ENCODE peak calls at places on chromosomes 5 and 9, in seven cellular contexts. One of them, this sample, is unnamed.

GRCh38 chr9:32672478-32672877 is 37.0 kb upstream of the TAF1L start:
- DNase-seq in effector memory CD4-positive, alpha-beta T cell: no peak
- DNase-seq in kidney: no peak
- DNase-seq in A549: peak; percentile 67
- DNase-seq in body of pancreas: no peak
- DNase-seq in H9: no peak
- DNase-seq in upper lobe of right lung: no peak
- DNase-seq in this sample: no peak

GRCh38 chr5:138459311-138459710 is 6.0 kb upstream of the EGR1 start:
- DNase-seq in effector memory CD4-positive, alpha-beta T cell: peak; percentile 74
- DNase-seq in kidney: no peak
- DNase-seq in A549: no peak
- DNase-seq in body of pancreas: no peak
- DNase-seq in H9: no peak
- DNase-seq in upper lobe of right lung: peak; percentile 68
- DNase-seq in this sample: no peak

GRCh38 chr5:1827410-1828397 is 26.5 kb downstream of the NDUFS6 start:
- DNase-seq in effector memory CD4-positive, alpha-beta T cell: peak; percentile 5
- DNase-seq in kidney: no peak
- DNase-seq in A549: no peak
- DNase-seq in body of pancreas: peak; percentile 56
- DNase-seq in H9: peak; percentile 70
- DNase-seq in upper lobe of right lung: peak; percentile 37
- DNase-seq in this sample: no peak

GRCh38 chr5:122972877-122973276 is 63.6 kb downstream of the PPIC start:
- DNase-seq in effector memory CD4-positive, alpha-beta T cell: no peak
- DNase-seq in kidney: no peak
- DNase-seq in A549: no peak
- DNase-seq in body of pancreas: no peak
- DNase-seq in H9: no peak
- DNase-seq in upper lobe of right lung: no peak
- DNase-seq in this sample: no peak

GRCh38 chr5:175823731-175824525 is 47.5 kb upstream of the CPLX2 start:
- DNase-seq in effector memory CD4-positive, alpha-beta T cell: no peak
- DNase-seq in kidney: peak; percentile 10
- DNase-seq in A549: no peak
- DNase-seq in body of pancreas: no peak
- DNase-seq in H9: peak; percentile 70
- DNase-seq in upper lobe of right lung: no peak
- DNase-seq in this sample: no peak

GRCh38 chr9:95336281-95336680 is 18.8 kb upstream of the FANCC start:
- DNase-seq in effector memory CD4-positive, alpha-beta T cell: no peak
- DNase-seq in kidney: no peak
- DNase-seq in A549: no peak
- DNase-seq in body of pancreas: peak; percentile 46
- DNase-seq in H9: peak; percentile 55
- DNase-seq in upper lobe of right lung: no peak
- DNase-seq in this sample: no peak

GRCh38 chr5:130651440-130651839 is 513.6 kb downstream of the HINT1 start:
- DNase-seq in effector memory CD4-positive, alpha-beta T cell: no peak
- DNase-seq in kidney: no peak
- DNase-seq in A549: no peak
- DNase-seq in body of pancreas: no peak
- DNase-seq in H9: peak; percentile 36
- DNase-seq in upper lobe of right lung: no peak
- DNase-seq in this sample: no peak

GRCh38 chr5:72848474-72849428 is 32.3 kb downstream of the TNPO1 start:
- DNase-seq in effector memory CD4-positive, alpha-beta T cell: peak; percentile 31
- DNase-seq in kidney: peak; percentile 85
- DNase-seq in A549: peak; percentile 30
- DNase-seq in body of pancreas: peak; percentile 67
- DNase-seq in H9: no peak
- DNase-seq in upper lobe of right lung: peak; percentile 83
- DNase-seq in this sample: peak; percentile 68

GRCh38 chr9:120187758-120188157 is 392.2 kb downstream of the CDK5RAP2 start:
- DNase-seq in effector memory CD4-positive, alpha-beta T cell: no peak
- DNase-seq in kidney: no peak
- DNase-seq in A549: no peak
- DNase-seq in body of pancreas: no peak
- DNase-seq in H9: peak; percentile 19
- DNase-seq in upper lobe of right lung: no peak
- DNase-seq in this sample: no peak

GRCh38 chr5:144778546-144778945 is 607.9 kb downstream of the KCTD16 start:
- DNase-seq in effector memory CD4-positive, alpha-beta T cell: no peak
- DNase-seq in kidney: no peak
- DNase-seq in A549: no peak
- DNase-seq in body of pancreas: no peak
- DNase-seq in H9: no peak
- DNase-seq in upper lobe of right lung: no peak
- DNase-seq in this sample: no peak

GRCh38 chr5:113900831-113901230 is 387.3 kb downstream of the YTHDC2 start:
- DNase-seq in effector memory CD4-positive, alpha-beta T cell: no peak
- DNase-seq in kidney: no peak
- DNase-seq in A549: no peak
- DNase-seq in body of pancreas: no peak
- DNase-seq in H9: no peak
- DNase-seq in upper lobe of right lung: no peak
- DNase-seq in this sample: no peak

GRCh38 chr5:72441861-72442540 is 65.2 kb downstream of the ZNF366 start:
- DNase-seq in effector memory CD4-positive, alpha-beta T cell: no peak
- DNase-seq in kidney: no peak
- DNase-seq in A549: peak; percentile 34
- DNase-seq in body of pancreas: no peak
- DNase-seq in H9: no peak
- DNase-seq in upper lobe of right lung: no peak
- DNase-seq in this sample: no peak

GRCh38 chr9:68817079-68817875 is 112.2 kb downstream of the PIP5K1B start:
- DNase-seq in effector memory CD4-positive, alpha-beta T cell: no peak
- DNase-seq in kidney: no peak
- DNase-seq in A549: no peak
- DNase-seq in body of pancreas: no peak
- DNase-seq in H9: no peak
- DNase-seq in upper lobe of right lung: no peak
- DNase-seq in this sample: no peak

GRCh38 chr9:90459321-90459720 is 183.3 kb downstream of the DIRAS2 start:
- DNase-seq in effector memory CD4-positive, alpha-beta T cell: no peak
- DNase-seq in kidney: no peak
- DNase-seq in A549: no peak
- DNase-seq in body of pancreas: no peak
- DNase-seq in H9: no peak
- DNase-seq in upper lobe of right lung: no peak
- DNase-seq in this sample: no peak

GRCh38 chr9:82912639-82913038 is 150.3 kb downstream of the RASEF start:
- DNase-seq in effector memory CD4-positive, alpha-beta T cell: no peak
- DNase-seq in kidney: no peak
- DNase-seq in A549: no peak
- DNase-seq in body of pancreas: no peak
- DNase-seq in H9: no peak
- DNase-seq in upper lobe of right lung: no peak
- DNase-seq in this sample: no peak

GRCh38 chr5:126998201-126998631 is 32.1 kb downstream of the MARCHF3 start:
- DNase-seq in effector memory CD4-positive, alpha-beta T cell: no peak
- DNase-seq in kidney: no peak
- DNase-seq in A549: no peak
- DNase-seq in body of pancreas: peak; percentile 46
- DNase-seq in H9: no peak
- DNase-seq in upper lobe of right lung: no peak
- DNase-seq in this sample: no peak

GRCh38 chr9:5481744-5482027 is 28.6 kb upstream of the PDCD1LG2 start:
- DNase-seq in effector memory CD4-positive, alpha-beta T cell: no peak
- DNase-seq in kidney: no peak
- DNase-seq in A549: no peak
- DNase-seq in body of pancreas: no peak
- DNase-seq in H9: no peak
- DNase-seq in upper lobe of right lung: no peak
- DNase-seq in this sample: no peak

GRCh38 chr5:101662263-101662662 is 633.8 kb downstream of the SLCO4C1 start:
- DNase-seq in effector memory CD4-positive, alpha-beta T cell: no peak
- DNase-seq in kidney: no peak
- DNase-seq in A549: no peak
- DNase-seq in body of pancreas: no peak
- DNase-seq in H9: no peak
- DNase-seq in upper lobe of right lung: no peak
- DNase-seq in this sample: no peak

GRCh38 chr9:116555556-116556180 is 131.4 kb upstream of the TRIM32 start:
- DNase-seq in effector memory CD4-positive, alpha-beta T cell: no peak
- DNase-seq in kidney: no peak
- DNase-seq in A549: no peak
- DNase-seq in body of pancreas: no peak
- DNase-seq in H9: no peak
- DNase-seq in upper lobe of right lung: no peak
- DNase-seq in this sample: no peak

GRCh38 chr9:108467653-108468324 is 388.0 kb downstream of the ACTL7B start:
- DNase-seq in effector memory CD4-positive, alpha-beta T cell: no peak
- DNase-seq in kidney: no peak
- DNase-seq in A549: no peak
- DNase-seq in body of pancreas: peak; percentile 14
- DNase-seq in H9: no peak
- DNase-seq in upper lobe of right lung: no peak
- DNase-seq in this sample: no peak

GRCh38 chr5:121793791-121794190 is 57.9 kb upstream of the FTMT start:
- DNase-seq in effector memory CD4-positive, alpha-beta T cell: no peak
- DNase-seq in kidney: no peak
- DNase-seq in A549: no peak
- DNase-seq in body of pancreas: no peak
- DNase-seq in H9: no peak
- DNase-seq in upper lobe of right lung: no peak
- DNase-seq in this sample: no peak

DNA sequence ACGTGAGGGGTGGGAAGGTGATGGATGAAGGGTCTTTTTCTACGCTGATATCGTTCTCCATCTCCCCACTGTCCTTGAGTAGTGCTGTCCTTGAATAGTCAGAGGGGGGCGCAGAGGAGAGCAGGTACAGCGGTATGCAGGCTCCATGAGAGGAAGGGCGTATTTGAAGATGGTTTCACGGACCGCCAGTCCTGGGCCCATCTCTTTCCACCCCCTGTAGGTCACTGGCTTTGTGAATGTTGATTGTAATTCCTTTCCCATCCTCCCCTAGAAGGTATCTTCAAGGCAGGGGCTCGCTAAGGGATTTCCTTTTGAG is 40.8 kb upstream of the DAB2IP start:
- DNase-seq in effector memory CD4-positive, alpha-beta T cell: no peak
- DNase-seq in kidney: no peak
- DNase-seq in A549: no peak
- DNase-seq in body of pancreas: no peak
- DNase-seq in H9: peak; percentile 51
- DNase-seq in upper lobe of right lung: no peak
- DNase-seq in this sample: no peak
- H3K4me1 ChIP-seq in effector memory CD4-positive, alpha-beta T cell: no peaks in the 10 kb centered on the region
- H3K4me1 ChIP-seq in kidney: peaks cover 24% of the 10 kb centered on the region
- H3K4me1 ChIP-seq in A549: peaks cover 41% of the 10 kb centered on the region
- H3K4me1 ChIP-seq in body of pancreas: peaks cover 36% of the 10 kb centered on the region
- H3K4me1 ChIP-seq in H9: peaks cover 7% of the 10 kb centered on the region
- H3K4me1 ChIP-seq in upper lobe of right lung: peaks cover 34% of the 10 kb centered on the region
- H3K4me1 ChIP-seq in this sample: peaks cover 98% of the 10 kb centered on the region

DNA sequence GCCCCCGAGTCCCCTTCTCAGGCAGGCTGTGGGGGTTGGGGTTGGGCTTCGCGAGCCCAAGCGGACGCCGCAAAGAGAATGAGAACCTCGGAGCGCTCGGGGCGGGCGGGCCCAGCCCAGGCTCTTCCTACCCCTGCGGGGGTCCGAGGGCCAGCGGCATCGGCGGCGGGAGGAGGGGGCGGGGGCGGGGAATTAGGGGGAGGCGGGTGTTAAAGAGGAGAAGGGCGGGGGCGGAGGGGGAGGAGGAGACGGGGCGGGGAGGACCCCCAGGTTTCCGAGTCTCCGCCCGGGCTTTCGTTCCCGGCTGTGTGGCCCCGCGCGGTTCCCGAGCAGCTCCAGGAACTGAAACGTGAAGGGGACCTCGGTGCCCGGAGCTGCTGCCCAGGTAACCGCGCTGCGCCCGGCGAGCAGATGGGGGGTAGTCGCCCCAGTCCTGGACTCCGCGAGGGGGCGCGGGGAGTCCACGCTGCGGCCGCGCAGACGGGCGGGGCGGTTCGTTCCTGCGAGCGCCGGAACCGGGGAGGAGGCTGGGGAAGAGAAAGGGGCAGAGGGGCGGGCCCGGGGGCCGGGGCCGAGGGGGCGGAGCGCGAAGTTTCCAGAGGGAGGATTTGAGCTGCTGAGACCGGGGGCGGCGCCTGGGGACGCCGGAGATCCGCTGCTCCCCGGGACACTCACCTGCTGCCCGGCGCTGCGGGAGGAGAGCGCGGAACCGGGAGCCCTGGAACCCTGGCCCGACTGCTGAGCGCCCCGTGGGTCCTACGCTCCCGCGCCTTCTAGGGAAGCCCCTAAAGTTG is 38.4 kb upstream of the PLEKHG4B start:
- DNase-seq in effector memory CD4-positive, alpha-beta T cell: no peak
- DNase-seq in kidney: no peak
- DNase-seq in A549: peak; percentile 45
- DNase-seq in body of pancreas: peak; percentile 86
- DNase-seq in H9: peak; percentile 91
- DNase-seq in upper lobe of right lung: peak; percentile 82
- DNase-seq in this sample: no peak
- H3K27ac ChIP-seq in effector memory CD4-positive, alpha-beta T cell: no peak overlapping the region
- H3K27ac ChIP-seq in kidney: no peak overlapping the region
- H3K27ac ChIP-seq in A549: peak overlapping the region; percentile 46
- H3K27ac ChIP-seq in body of pancreas: no peak overlapping the region
- H3K27ac ChIP-seq in H9: no peak overlapping the region
- H3K27ac ChIP-seq in upper lobe of right lung: no peak overlapping the region
- H3K27ac ChIP-seq in this sample: no peak overlapping the region

GRCh38 chr5:68252678-68253520 is 37.3 kb downstream of the PIK3R1 start:
- DNase-seq in effector memory CD4-positive, alpha-beta T cell: peak; percentile 32
- DNase-seq in kidney: no peak
- DNase-seq in A549: peak; percentile 67
- DNase-seq in body of pancreas: peak; percentile 72
- DNase-seq in H9: peak; percentile 58
- DNase-seq in upper lobe of right lung: no peak
- DNase-seq in this sample: peak; percentile 33
- H3K4me1 ChIP-seq in effector memory CD4-positive, alpha-beta T cell: peaks cover 47% of the 10 kb centered on the region
- H3K4me1 ChIP-seq in kidney: peaks cover 41% of the 10 kb centered on the region
- H3K4me1 ChIP-seq in A549: peaks cover 4% of the 10 kb centered on the region
- H3K4me1 ChIP-seq in body of pancreas: peaks cover 21% of the 10 kb centered on the region
- H3K4me1 ChIP-seq in H9: peaks cover 11% of the 10 kb centered on the region
- H3K4me1 ChIP-seq in upper lobe of right lung: peaks cover 89% of the 10 kb centered on the region
- H3K4me1 ChIP-seq in this sample: peaks cover 100% of the 10 kb centered on the region

GRCh38 chr9:34521406-34522045 is 1.3 kb downstream of the ENHO start:
- DNase-seq in effector memory CD4-positive, alpha-beta T cell: no peak
- DNase-seq in kidney: no peak
- DNase-seq in A549: no peak
- DNase-seq in body of pancreas: no peak
- DNase-seq in H9: no peak
- DNase-seq in upper lobe of right lung: no peak
- DNase-seq in this sample: no peak

GRCh38 chr9:34524349-34524748 is 1.6 kb upstream of the ENHO start:
- DNase-seq in effector memory CD4-positive, alpha-beta T cell: no peak
- DNase-seq in kidney: no peak
- DNase-seq in A549: no peak
- DNase-seq in body of pancreas: no peak
- DNase-seq in H9: no peak
- DNase-seq in upper lobe of right lung: no peak
- DNase-seq in this sample: no peak

GRCh38 chr9:34522971-34523797 is at the start of gene ENHO:
- DNase-seq in effector memory CD4-positive, alpha-beta T cell: peak; percentile 82
- DNase-seq in kidney: peak; percentile 95
- DNase-seq in A549: peak; percentile 94
- DNase-seq in body of pancreas: peak; percentile 92
- DNase-seq in H9: peak; percentile 96
- DNase-seq in upper lobe of right lung: peak; percentile 94
- DNase-seq in this sample: peak; percentile 85

GRCh38 chr9:34520505-34521385 is 2.0 kb downstream of the ENHO start:
- DNase-seq in effector memory CD4-positive, alpha-beta T cell: no peak
- DNase-seq in kidney: no peak
- DNase-seq in A549: no peak
- DNase-seq in body of pancreas: no peak
- DNase-seq in H9: no peak
- DNase-seq in upper lobe of right lung: no peak
- DNase-seq in this sample: no peak

GRCh38 chr9:34522091-34522887 is 501 bp downstream of the ENHO start:
- DNase-seq in effector memory CD4-positive, alpha-beta T cell: no peak
- DNase-seq in kidney: peak; percentile 76
- DNase-seq in A549: no peak
- DNase-seq in body of pancreas: no peak
- DNase-seq in H9: no peak
- DNase-seq in upper lobe of right lung: no peak
- DNase-seq in this sample: peak; percentile 27
- H3K27ac ChIP-seq in effector memory CD4-positive, alpha-beta T cell: no peak overlapping the region
- H3K27ac ChIP-seq in kidney: no peak overlapping the region
- H3K27ac ChIP-seq in A549: peak overlapping the region; percentile 70
- H3K27ac ChIP-seq in body of pancreas: no peak overlapping the region
- H3K27ac ChIP-seq in H9: no peak overlapping the region
- H3K27ac ChIP-seq in upper lobe of right lung: no peak overlapping the region
- H3K27ac ChIP-seq in this sample: no peak overlapping the region

This sample was measured in left ventricle myocardium inferior.